ENCODE peak calls at places on chromosome 18, in four cellular contexts. One of them, this sample, is unnamed.

GRCh38 chr18:11071300-11071699 is 78.1 kb downstream of the PIEZO2 start:
- DNase-seq in NCI-H345: no peak
- DNase-seq in SK-MEL-5: peak; percentile 22
- DNase-seq in NCI-H460: no peak
- DNase-seq in this sample: no peak

GRCh38 chr18:28729321-28729720 is 552.4 kb upstream of the CDH2 start:
- DNase-seq in SK-MEL-5: no peak
- DNase-seq in NCI-H460: no peak
- DNase-seq in NCI-H345: no peak
- DNase-seq in this sample: no peak

GRCh38 chr18:13137041-13137938 is 81.3 kb upstream of the LDLRAD4 start:
- DNase-seq in SK-MEL-5: no peak
- DNase-seq in NCI-H460: no peak
- DNase-seq in NCI-H345: no peak
- DNase-seq in this sample: no peak

GRCh38 chr18:33146009-33146408 is 294.5 kb downstream of the CCDC178 start:
- DNase-seq in NCI-H460: no peak
- DNase-seq in SK-MEL-5: no peak
- DNase-seq in NCI-H345: no peak
- DNase-seq in this sample: no peak

GRCh38 chr18:4921548-4921947 is 275.5 kb downstream of the AKAIN1 start:
- DNase-seq in SK-MEL-5: no peak
- DNase-seq in NCI-H345: no peak
- DNase-seq in NCI-H460: no peak
- DNase-seq in this sample: no peak

GRCh38 chr18:58540381-58540943 is 88.4 kb downstream of the ALPK2 start:
- DNase-seq in SK-MEL-5: no peak
- DNase-seq in NCI-H345: no peak
- DNase-seq in NCI-H460: no peak
- DNase-seq in this sample: no peak

GRCh38 chr18:55713707-55714106 is 125.7 kb upstream of the TCF4 start:
- DNase-seq in SK-MEL-5: no peak
- DNase-seq in NCI-H460: no peak
- DNase-seq in NCI-H345: no peak
- DNase-seq in this sample: no peak

GRCh38 chr18:31401156-31402025 is 24.8 kb downstream of the DSG4 start:
- DNase-seq in SK-MEL-5: no peak
- DNase-seq in NCI-H460: no peak
- DNase-seq in NCI-H345: no peak
- DNase-seq in this sample: no peak

GRCh38 chr18:77870894-77871293 is 621.2 kb downstream of the GALR1 start:
- DNase-seq in NCI-H460: no peak
- DNase-seq in SK-MEL-5: no peak
- DNase-seq in NCI-H345: no peak
- DNase-seq in this sample: no peak

GRCh38 chr18:35693829-35694228 is 112.3 kb downstream of the GALNT1 start:
- DNase-seq in NCI-H460: no peak
- DNase-seq in SK-MEL-5: no peak
- DNase-seq in NCI-H345: no peak
- DNase-seq in this sample: no peak

GRCh38 chr18:74184875-74185274 is 36.6 kb downstream of the TIMM21 start:
- DNase-seq in NCI-H345: no peak
- DNase-seq in SK-MEL-5: no peak
- DNase-seq in NCI-H460: no peak
- DNase-seq in this sample: no peak

GRCh38 chr18:68447286-68447685 is 267.6 kb downstream of the TMX3 start:
- DNase-seq in NCI-H345: no peak
- DNase-seq in SK-MEL-5: no peak
- DNase-seq in NCI-H460: no peak
- DNase-seq in this sample: no peak

GRCh38 chr18:78769502-78770113 is 210.0 kb upstream of the SALL3 start:
- DNase-seq in NCI-H460: no peak
- DNase-seq in NCI-H345: peak; percentile 81
- DNase-seq in SK-MEL-5: no peak
- DNase-seq in this sample: no peak

GRCh38 chr18:12074734-12075133 is 18.9 kb upstream of the ANKRD62 start:
- DNase-seq in NCI-H345: no peak
- DNase-seq in NCI-H460: no peak
- DNase-seq in SK-MEL-5: no peak
- DNase-seq in this sample: no peak

GRCh38 chr18:75075016-75075305 is 134.0 kb downstream of the PTGR3 start:
- DNase-seq in SK-MEL-5: no peak
- DNase-seq in NCI-H345: no peak
- DNase-seq in NCI-H460: no peak
- DNase-seq in this sample: no peak

GRCh38 chr18:449374-449773 is 51.1 kb downstream of the COLEC12 start:
- DNase-seq in NCI-H460: no peak
- DNase-seq in SK-MEL-5: peak; percentile 6
- DNase-seq in NCI-H345: no peak
- DNase-seq in this sample: no peak

GRCh38 chr18:46771141-46771540 is 14.3 kb upstream of the ST8SIA5 start:
- DNase-seq in NCI-H345: no peak
- DNase-seq in NCI-H460: no peak
- DNase-seq in SK-MEL-5: no peak
- DNase-seq in this sample: no peak

GRCh38 chr18:53771664-53772063 is 452.8 kb downstream of the MBD2 start:
- DNase-seq in NCI-H345: no peak
- DNase-seq in SK-MEL-5: no peak
- DNase-seq in NCI-H460: no peak
- DNase-seq in this sample: no peak

GRCh38 chr18:22330508-22330907 is 87.2 kb downstream of the CTAGE1 start:
- DNase-seq in NCI-H460: no peak
- DNase-seq in NCI-H345: no peak
- DNase-seq in SK-MEL-5: no peak
- DNase-seq in this sample: no peak

This sample was measured in stimulated activated CD8-positive, alpha-beta memory T cell treated with anti-CD3 and anti-CD28 coated beads, Interleukin-15, amount 100 ng/mL, for 48 hours.